ENCODE peak calls at places on chromosomes 3 and 15, in ten cellular contexts. K, A, L, I, C, S, T, D, U and Q are unnamed samples.

GRCh38 chr15:27820232-27820631 is 278.9 kb downstream of the OCA2 start:
- DNase-seq in K (no peak), A (no peak), L (no peak), I (no peak), C (no peak), S (no peak), T (peak), D (no peak), U (no peak), Q (peak)

GRCh38 chr3:196409409-196409808 is 22.8 kb downstream of the UBXN7 start:
- DNase-seq in K (no peak), A (no peak), L (no peak), I (no peak), C (no peak), S (no peak), T (no peak), D (no peak), U (no peak), Q (no peak)

GRCh38 chr15:64009798-64010241 is 36.5 kb downstream of the DAPK2 start:
- DNase-seq in K (peak), A (no peak), L (no peak), I (peak), C (peak), S (peak), T (no peak), D (no peak), U (no peak), Q (peak)

GRCh38 chr3:15576475-15576874 is 24.9 kb downstream of the HACL1 start:
- DNase-seq in K (no peak), A (no peak), L (no peak), I (no peak), C (no peak), S (no peak), T (no peak), D (no peak), U (no peak), Q (no peak)

GRCh38 chr15:98649996-98650870 is 1.9 kb downstream of the IGF1R start:
- DNase-seq in K (peak), A (peak), L (no peak), I (peak), C (peak), S (peak), T (no peak), D (no peak), U (peak), Q (peak)

GRCh38 chr3:113264741-113265140 is 53.4 kb downstream of the BOC start:
- DNase-seq in K (no peak), A (no peak), L (no peak), I (no peak), C (no peak), S (no peak), T (no peak), D (peak), U (no peak), Q (no peak)

GRCh38 chr3:197014942-197015575 is 14.6 kb downstream of the MELTF start:
- DNase-seq in K (no peak), A (no peak), L (no peak), I (no peak), C (no peak), S (no peak), T (no peak), D (no peak), U (no peak), Q (no peak)

GRCh38 chr15:99169769-99170311 is 65.0 kb downstream of the SYNM start:
- DNase-seq in K (no peak), A (peak), L (no peak), I (no peak), C (peak), S (no peak), T (no peak), D (no peak), U (peak), Q (peak)

GRCh38 chr15:60044636-60045273 is 40.6 kb downstream of the FOXB1 start:
- DNase-seq in K (no peak), A (no peak), L (no peak), I (no peak), C (no peak), S (no peak), T (no peak), D (no peak), U (no peak), Q (no peak)

GRCh38 chr3:129559565-129560079 is 16.6 kb downstream of the H1-8 start:
- DNase-seq in K (no peak), A (no peak), L (no peak), I (no peak), C (no peak), S (no peak), T (no peak), D (no peak), U (no peak), Q (no peak)

GRCh38 chr3:172973799-172974198 is 167.2 kb downstream of the SPATA16 start:
- DNase-seq in K (no peak), A (no peak), L (no peak), I (no peak), C (no peak), S (no peak), T (no peak), D (no peak), U (no peak), Q (no peak)

GRCh38 chr15:47466357-47466756 is 250.9 kb upstream of the SEMA6D start:
- DNase-seq in K (no peak), A (no peak), L (no peak), I (no peak), C (peak), S (no peak), T (no peak), D (no peak), U (peak), Q (no peak)

GRCh38 chr15:84833447-84833846 is 16.3 kb downstream of the ALPK3 start:
- DNase-seq in K (no peak), A (peak), L (no peak), I (no peak), C (peak), S (no peak), T (no peak), D (no peak), U (peak), Q (no peak)

GRCh38 chr3:126998728-126999127 is 15.8 kb downstream of the PLXNA1 start:
- DNase-seq in K (no peak), A (no peak), L (peak), I (no peak), C (no peak), S (no peak), T (no peak), D (peak), U (no peak), Q (no peak)

GRCh38 chr3:21551019-21551418 is 200.0 kb downstream of the ZNF385D start:
- DNase-seq in K (no peak), A (peak), L (no peak), I (no peak), C (peak), S (no peak), T (no peak), D (no peak), U (no peak), Q (peak)

GRCh38 chr3:157129782-157130137 is 30.2 kb downstream of the CCNL1 start:
- DNase-seq in K (no peak), A (no peak), L (no peak), I (no peak), C (no peak), S (no peak), T (peak), D (peak), U (no peak), Q (peak)

GRCh38 chr15:59260090-59260489 is 53.4 kb downstream of the LDHAL6B start:
- DNase-seq in K (no peak), A (no peak), L (no peak), I (no peak), C (no peak), S (no peak), T (no peak), D (no peak), U (no peak), Q (no peak)

GRCh38 chr3:38120690-38121450 is 16.1 kb downstream of the ACAA1 start:
- DNase-seq in K (no peak), A (no peak), L (no peak), I (no peak), C (no peak), S (no peak), T (no peak), D (no peak), U (no peak), Q (no peak)

GRCh38 chr3:90035643-90036042 is 928.2 kb downstream of the EPHA3 start:
- DNase-seq in K (no peak), A (no peak), L (no peak), I (no peak), C (no peak), S (no peak), T (no peak), D (no peak), U (no peak), Q (no peak)

GRCh38 chr3:73453676-73454075 is 171.1 kb downstream of the PDZRN3 start:
- DNase-seq in K (no peak), A (no peak), L (no peak), I (no peak), C (peak), S (no peak), T (no peak), D (no peak), U (no peak), Q (peak)

GRCh38 chr3:119636194-119636593 is 24.2 kb downstream of the POPDC2 start:
- DNase-seq in K (no peak), A (no peak), L (no peak), I (no peak), C (peak), S (no peak), T (no peak), D (no peak), U (peak), Q (no peak)

GRCh38 chr3:34882764-34883163 is 756.6 kb upstream of the ARPP21 start:
- DNase-seq in K (no peak), A (no peak), L (no peak), I (no peak), C (no peak), S (no peak), T (no peak), D (peak), U (no peak), Q (peak)

GRCh38 chr3:31567036-31567435 is 34.3 kb downstream of the STT3B start:
- DNase-seq in K (no peak), A (peak), L (no peak), I (no peak), C (peak), S (no peak), T (no peak), D (no peak), U (no peak), Q (no peak)

GRCh38 chr15:34665498-34666116 is 82.2 kb upstream of the GOLGA8B start:
- DNase-seq in K (no peak), A (no peak), L (no peak), I (no peak), C (no peak), S (no peak), T (no peak), D (no peak), U (no peak), Q (no peak)

GRCh38 chr3:7875858-7876442 is 625.7 kb upstream of the LMCD1 start:
- DNase-seq in K (no peak), A (no peak), L (no peak), I (no peak), C (no peak), S (no peak), T (no peak), D (no peak), U (no peak), Q (peak)

GRCh38 chr3:26631385-26631738 is 8.8 kb downstream of the LRRC3B start:
- DNase-seq in K (no peak), A (no peak), L (no peak), I (no peak), C (no peak), S (no peak), T (no peak), D (no peak), U (no peak), Q (no peak)

GRCh38 chr3:37989821-37990480 is 635 bp upstream of the VILL start:
- DNase-seq in K (no peak), A (peak), L (no peak), I (no peak), C (no peak), S (no peak), T (no peak), D (no peak), U (no peak), Q (no peak)

GRCh38 chr15:99492716-99493115 is 73.1 kb upstream of the MEF2A start:
- DNase-seq in K (no peak), A (no peak), L (no peak), I (no peak), C (no peak), S (no peak), T (no peak), D (no peak), U (no peak), Q (no peak)

GRCh38 chr15:37824717-37825382 is 109.6 kb upstream of the TMCO5A start:
- DNase-seq in K (no peak), A (peak), L (no peak), I (no peak), C (peak), S (no peak), T (no peak), D (no peak), U (peak), Q (peak)